ENCODE peak calls at places on chromosomes 13 and 19, in seven cellular contexts. Y, X, S, A, L, Z and G are unnamed samples.

GRCh38 chr13:48500652-48501197 is 32.2 kb downstream of the RCBTB2 start:
- DNase-seq in S (peak), Z (no peak), A (no peak), Y (no peak), L (peak), X (no peak), G (no peak)

GRCh38 chr19:17560205-17560595 is 4.8 kb downstream of the COLGALT1 start:
- DNase-seq in Z (no peak), S (peak), Y (no peak), A (no peak), X (no peak), L (no peak), G (no peak)

GRCh38 chr13:29131881-29132668 is 311.9 kb downstream of the MTUS2 start:
- DNase-seq in Y (no peak), A (no peak), L (no peak), X (no peak), Z (no peak), S (no peak), G (no peak)

GRCh38 chr19:1568320-1569019 is at the start of gene MEX3D:
- DNase-seq in L (peak), X (peak), Y (peak), A (peak), Z (peak), S (peak), G (peak)

GRCh38 chr19:989381-990081 is 5.4 kb downstream of the WDR18 start:
- DNase-seq in X (no peak), S (no peak), Z (no peak), A (no peak), L (no peak), Y (no peak), G (no peak)

GRCh38 chr19:17775245-17775927 is 19.6 kb upstream of the B3GNT3 start:
- DNase-seq in Z (peak), A (peak), L (peak), X (no peak), Y (no peak), S (no peak), G (peak)

GRCh38 chr19:48874309-48875135 is 2.3 kb downstream of the PPP1R15A start:
- DNase-seq in A (peak), S (peak), Z (peak), X (no peak), Y (peak), L (no peak), G (peak)

GRCh38 chr13:33401238-33401637 is 115.7 kb upstream of the STARD13 start:
- DNase-seq in X (no peak), A (no peak), S (no peak), L (no peak), Z (peak), Y (no peak), G (no peak)

GRCh38 chr13:24032674-24033073 is 127.8 kb upstream of the SPATA13 start:
- DNase-seq in S (peak), Z (no peak), A (no peak), X (peak), Y (no peak), L (no peak), G (no peak)

GRCh38 chr13:94169783-94170513 is 309.5 kb downstream of the DCT start:
- DNase-seq in X (no peak), Y (no peak), A (no peak), S (peak), Z (no peak), L (peak), G (no peak)

GRCh38 chr19:42628411-42629135 is 33.8 kb upstream of the CEACAM8 start:
- DNase-seq in S (no peak), A (no peak), Z (no peak), L (no peak), Y (no peak), X (no peak), G (no peak)

GRCh38 chr19:9917322-9917721 is 19.0 kb downstream of the OLFM2 start:
- DNase-seq in S (peak), L (peak), X (peak), Z (no peak), A (no peak), Y (no peak), G (no peak)

GRCh38 chr19:34244611-34245299 is 9.6 kb upstream of the GARRE1 start:
- DNase-seq in X (no peak), A (no peak), Y (no peak), S (no peak), Z (no peak), L (no peak), G (no peak)

GRCh38 chr13:44311011-44311481 is 62.6 kb upstream of the SERP2 start:
- DNase-seq in L (no peak), A (no peak), X (no peak), Z (no peak), S (peak), Y (no peak), G (no peak)

GRCh38 chr19:48962029-48962848 is 2.9 kb upstream of the FTL start:
- DNase-seq in A (peak), S (no peak), X (no peak), Z (peak), L (peak), Y (peak), G (peak)

GRCh38 chr19:3285647-3286176 is 61.3 kb downstream of the CELF5 start:
- DNase-seq in Z (no peak), L (peak), X (no peak), Y (no peak), S (no peak), A (no peak), G (peak)

GRCh38 chr13:43072394-43072793 is 49.0 kb downstream of the DNAJC15 start:
- DNase-seq in X (no peak), L (peak), Y (no peak), S (no peak), A (peak), Z (no peak), G (no peak)

GRCh38 chr13:50123862-50124535 is 108.8 kb downstream of the KCNRG start:
- DNase-seq in Z (peak), L (peak), Y (peak), S (peak), X (peak), A (peak), G (peak)

GRCh38 chr13:50123002-50123401 is 107.8 kb downstream of the KCNRG start:
- DNase-seq in Y (no peak), L (no peak), A (no peak), S (no peak), X (no peak), Z (no peak), G (no peak)

GRCh38 chr13:50122465-50122864 is 107.2 kb downstream of the KCNRG start:
- DNase-seq in L (peak), S (no peak), A (no peak), Y (no peak), X (no peak), Z (no peak), G (no peak)

GRCh38 chr13:50124536-50125305 is 109.5 kb downstream of the KCNRG start:
- DNase-seq in X (peak), A (peak), Y (no peak), S (peak), Z (peak), L (peak), G (peak)

GRCh38 chr13:50123515-50123861 is 108.2 kb downstream of the KCNRG start:
- DNase-seq in Y (no peak), Z (no peak), A (no peak), X (no peak), S (no peak), L (no peak), G (no peak)
- TF ChIP-seq CTCF in Y (no peak), Z (no peak), A (no peak), X (no peak), S (no peak), L (no peak), G (no peak)

DNA sequence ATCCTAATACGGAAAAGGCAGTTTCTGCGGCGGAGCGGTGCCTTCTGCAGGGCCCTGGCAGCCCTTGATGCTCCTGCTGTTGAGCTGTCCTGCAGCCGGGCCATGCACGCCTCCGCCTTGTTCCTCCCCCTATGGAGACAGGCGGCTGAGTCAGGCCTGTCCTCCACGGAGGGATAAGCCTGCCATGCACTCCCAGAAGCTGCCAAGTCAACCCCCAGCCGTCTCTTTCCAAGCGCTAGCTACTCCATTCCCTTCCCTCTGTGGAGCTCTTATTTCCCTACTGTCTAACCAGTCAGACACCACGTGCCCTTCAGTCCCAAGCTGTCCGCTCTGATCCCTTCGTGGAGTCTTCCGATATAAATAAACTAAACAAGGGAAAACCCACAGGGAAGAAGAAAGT is 197.0 kb downstream of the COL4A1 start:
- DNase-seq in A (no peak), S (peak), Y (no peak), Z (peak), X (no peak), L (no peak), G (no peak)
- TF ChIP-seq CTCF in A (no peak), S (no peak), Y (no peak), Z (no peak), X (no peak), L (no peak), G (no peak)

DNA sequence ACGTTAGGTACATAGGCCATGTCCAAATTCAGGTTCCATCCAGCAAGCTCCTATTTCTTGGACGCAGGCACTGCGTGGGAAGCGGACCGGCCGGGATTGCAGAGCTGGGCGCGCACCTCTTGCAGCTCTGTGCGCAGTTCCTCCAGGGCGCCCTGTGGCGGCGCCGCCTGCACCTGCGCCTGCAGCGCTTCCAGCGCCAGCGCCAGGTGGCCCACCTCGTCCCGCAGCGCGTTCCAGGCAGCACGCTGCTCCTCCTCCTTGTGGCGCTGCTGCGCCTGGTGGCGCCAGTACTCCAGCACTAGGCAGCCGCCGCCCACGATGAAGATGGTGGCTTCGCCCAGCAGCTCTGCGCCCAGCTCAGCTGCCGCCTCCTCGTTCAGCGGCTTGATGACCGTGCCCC is 31.1 kb downstream of the OPA3 start:
- DNase-seq in Y (no peak), L (peak), A (no peak), X (peak), S (no peak), Z (peak), G (no peak)
- TF ChIP-seq CTCF in Y (no peak), L (peak), A (no peak), X (no peak), S (no peak), Z (no peak), G (no peak)

GRCh38 chr19:7386308-7386707 is 37.6 kb downstream of the ARHGEF18 start:
- DNase-seq in L (peak), A (no peak), S (no peak), X (no peak), Y (no peak), Z (no peak), G (no peak)
- TF ChIP-seq CTCF in L (peak), A (no peak), S (no peak), X (no peak), Y (no peak), Z (no peak), G (no peak)

DNA sequence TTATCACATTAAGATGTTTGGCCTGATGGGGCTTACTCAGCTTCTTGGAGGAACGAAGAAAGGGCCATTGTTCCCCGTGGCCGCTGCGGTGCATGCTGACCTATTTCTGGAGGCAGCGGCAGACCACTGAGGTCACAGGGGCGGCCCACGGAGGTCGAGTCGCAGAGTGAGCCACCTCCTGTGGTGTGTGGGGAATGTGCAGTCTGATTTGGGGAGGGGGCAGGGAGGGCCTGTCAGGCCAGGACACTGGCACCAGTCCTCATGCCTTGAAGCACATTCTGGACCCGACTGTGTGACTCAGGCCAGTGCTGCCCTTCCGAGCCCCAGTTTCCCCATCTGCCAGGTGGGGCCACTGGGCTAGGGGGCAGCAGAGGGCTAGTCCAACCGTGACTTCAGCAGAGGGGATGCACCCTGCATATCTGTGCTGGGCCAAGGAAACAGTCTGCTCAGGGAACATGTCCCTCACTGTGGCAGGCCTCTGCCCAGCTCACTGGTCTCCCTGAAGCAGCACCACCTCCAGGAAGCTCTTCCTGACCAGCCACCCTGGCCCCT is 6.3 kb downstream of the SLC7A10 start:
- DNase-seq in Z (no peak), L (peak), S (peak), X (no peak), A (no peak), Y (no peak), G (no peak)
- TF ChIP-seq CTCF in Z (no peak), L (peak), S (peak), X (no peak), A (no peak), Y (no peak), G (no peak)

GRCh38 chr19:40700083-40700482 is 9.6 kb upstream of the NUMBL start:
- DNase-seq in L (no peak), X (no peak), A (no peak), Y (no peak), S (no peak), Z (no peak), G (no peak)

GRCh38 chr19:40703029-40703755 is 12.7 kb upstream of the NUMBL start:
- DNase-seq in Y (no peak), L (no peak), S (no peak), X (no peak), A (no peak), Z (no peak), G (no peak)

GRCh38 chr19:40704491-40705361 is 12.0 kb downstream of the COQ8B start:
- DNase-seq in Y (no peak), S (no peak), L (no peak), A (no peak), X (no peak), Z (no peak), G (no peak)

GRCh38 chr19:40701758-40702157 is 11.3 kb upstream of the NUMBL start:
- DNase-seq in Z (no peak), X (no peak), Y (no peak), L (no peak), S (no peak), A (no peak), G (no peak)

DNA sequence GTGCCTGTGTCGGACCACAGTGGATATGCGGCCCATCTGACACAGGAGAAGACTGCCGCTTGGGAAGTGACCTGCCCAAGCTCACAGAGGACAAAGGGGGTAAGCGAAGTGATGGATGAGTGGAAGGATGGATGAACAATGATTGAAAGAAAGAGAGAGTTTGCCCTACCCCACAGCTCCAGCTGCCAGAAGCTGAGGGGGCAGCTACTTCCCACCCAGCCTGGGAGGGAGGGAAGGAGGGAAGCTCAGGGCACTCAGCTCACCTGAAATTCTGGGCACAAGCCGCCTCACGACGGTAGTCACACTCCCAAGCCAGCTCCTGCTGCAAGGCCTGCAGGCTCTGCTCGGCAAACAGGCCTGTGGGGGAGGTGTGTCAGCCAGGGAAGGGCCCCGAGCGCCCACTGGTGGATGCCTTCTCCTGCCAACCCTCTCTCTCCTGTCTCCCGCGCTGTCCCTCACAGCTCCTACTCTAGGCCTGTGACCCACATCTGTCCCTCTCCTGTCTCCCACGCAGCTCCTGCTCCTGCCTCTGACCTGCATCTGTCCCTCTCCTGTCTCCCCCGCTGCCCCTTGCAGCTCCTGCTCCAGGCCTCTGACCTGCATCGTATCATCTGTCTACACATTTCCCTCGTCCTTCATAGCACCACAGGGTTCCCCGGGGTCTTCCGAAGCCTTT is 12.0 kb upstream of the NUMBL start:
- DNase-seq in Y (no peak), L (peak), X (no peak), S (peak), Z (no peak), A (no peak), G (no peak)
- TF ChIP-seq CTCF in Y (no peak), L (peak), X (no peak), S (peak), Z (peak), A (peak), G (no peak)

GRCh38 chr13:36674337-36675212 is 755 bp downstream of the SERTM1 start:
- DNase-seq in L (peak), X (no peak), S (no peak), A (no peak), Z (no peak), Y (no peak), G (no peak)
- TF ChIP-seq CTCF in L (no peak), X (no peak), S (no peak), A (no peak), Z (no peak), Y (no peak), G (no peak)